ENCODE peak calls at places on chromosomes 7 and 10, in eight cellular contexts. N is DND-41, W is SJCRH30, J is gastrocnemius medialis, K is colonic mucosa, H is esophagus squamous epithelium, Y is right lobe of liver, I is IMR-90. B is an unnamed sample.

GRCh38 chr10:48729222-48729621 is 44.5 kb downstream of the WDFY4 start:
- DNase-seq in K (no peak), N (no peak), I (no peak), Y (no peak), J (no peak), W (no peak), H (no peak), B (peak; percentile 28)

GRCh38 chr10:125296598-125296997 is 136.2 kb upstream of the CTBP2 start:
- DNase-seq in I (no peak), H (no peak), N (no peak), Y (no peak), J (no peak), K (no peak), W (no peak), B (no peak)

GRCh38 chr10:21160116-21160515 is 263.0 kb upstream of the NEBL start:
- DNase-seq in J (no peak), Y (no peak), W (no peak), H (no peak), I (no peak), N (no peak), K (no peak), B (no peak)

GRCh38 chr10:30596037-30596436 is 33.5 kb downstream of the LYZL2 start:
- DNase-seq in W (no peak), J (no peak), K (no peak), I (no peak), Y (no peak), N (no peak), H (no peak), B (no peak)

GRCh38 chr7:108413782-108414492 is 42.3 kb downstream of the NRCAM start:
- DNase-seq in J (no peak), K (no peak), Y (no peak), I (peak; percentile 5), N (no peak), H (no peak), W (peak; percentile 86), B (no peak)

GRCh38 chr7:103912906-103913610 is 76.4 kb downstream of the RELN start:
- DNase-seq in Y (no peak), W (no peak), K (no peak), I (peak; percentile 62), H (no peak), J (no peak), N (no peak), B (no peak)

GRCh38 chr7:133795061-133795460 is 332.1 kb upstream of the LRGUK start:
- DNase-seq in H (no peak), K (no peak), N (no peak), I (no peak), Y (no peak), J (no peak), W (no peak), B (no peak)

GRCh38 chr7:151491859-151492258 is 27.8 kb downstream of the RHEB start:
- DNase-seq in K (no peak), Y (no peak), I (peak; percentile 90), W (no peak), N (no peak), J (no peak), H (no peak), B (no peak)

GRCh38 chr7:16619979-16620408 is 25.6 kb downstream of the ANKMY2 start:
- DNase-seq in N (no peak), H (no peak), J (no peak), I (peak; percentile 41), W (no peak), K (no peak), Y (no peak), B (no peak)

GRCh38 chr10:127945335-127945734 is 38.4 kb downstream of the PTPRE start:
- DNase-seq in W (peak; percentile 26), K (peak; percentile 32), Y (no peak), J (no peak), N (peak; percentile 70), H (no peak), I (peak; percentile 17), B (peak; percentile 54)

GRCh38 chr10:27542812-27543211 is 38.7 kb downstream of the RAB18 start:
- DNase-seq in N (no peak), W (peak; percentile 21), J (no peak), I (peak; percentile 68), H (no peak), K (no peak), Y (no peak), B (no peak)

GRCh38 chr7:151115121-151115835 is 29.0 kb downstream of the AGAP3 start:
- DNase-seq in I (peak; percentile 28), W (no peak), J (no peak), H (no peak), N (peak; percentile 22), Y (no peak), K (no peak), B (no peak)

DNA sequence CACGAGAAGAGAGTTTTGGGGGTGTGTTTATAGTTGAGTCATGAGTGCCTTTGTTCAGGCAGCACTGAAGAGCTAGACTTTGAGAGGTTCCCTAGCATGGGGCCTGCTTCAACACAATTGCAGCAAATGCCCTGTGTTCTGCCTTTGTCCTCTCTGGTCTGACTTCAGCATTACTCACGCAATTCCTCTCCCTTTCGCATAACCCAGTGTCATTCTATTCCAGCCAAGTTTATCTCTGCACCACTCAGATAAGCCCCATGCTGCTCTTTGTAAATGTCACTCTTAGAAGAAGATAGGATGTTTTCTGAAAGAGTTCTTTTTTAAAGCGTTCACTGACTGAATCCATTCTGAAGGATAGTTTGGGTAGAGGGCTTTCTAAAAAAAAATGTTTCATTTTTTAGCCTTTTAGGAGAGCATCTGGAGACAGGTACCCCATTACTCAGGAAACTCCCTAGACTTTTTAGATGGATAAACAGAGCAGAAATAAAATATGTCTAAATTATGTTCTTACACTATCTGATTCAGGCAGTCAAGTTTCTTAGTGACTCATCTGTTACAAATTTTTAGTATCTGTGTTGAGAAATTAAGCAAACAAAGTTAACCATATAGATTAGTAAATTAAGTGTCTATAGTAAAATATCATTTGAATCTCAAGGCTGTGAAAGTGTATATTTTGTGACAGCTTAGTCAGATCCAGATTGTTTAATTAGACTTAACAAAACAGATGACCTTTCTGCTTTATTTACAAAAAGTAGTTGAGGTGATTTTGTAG is 318.5 kb downstream of the GPR158 start:
- DNase-seq in Y (no peak), I (peak; percentile 0), H (no peak), N (no peak), K (no peak), W (peak; percentile 4), J (no peak), B (no peak)
- H3K27ac ChIP-seq in Y (no peak overlapping the region), I (no peak overlapping the region), H (no peak overlapping the region), N (no peak overlapping the region), K (no peak overlapping the region), W (no peak overlapping the region), J (no peak overlapping the region), B (peak overlapping the region; percentile 11)

DNA sequence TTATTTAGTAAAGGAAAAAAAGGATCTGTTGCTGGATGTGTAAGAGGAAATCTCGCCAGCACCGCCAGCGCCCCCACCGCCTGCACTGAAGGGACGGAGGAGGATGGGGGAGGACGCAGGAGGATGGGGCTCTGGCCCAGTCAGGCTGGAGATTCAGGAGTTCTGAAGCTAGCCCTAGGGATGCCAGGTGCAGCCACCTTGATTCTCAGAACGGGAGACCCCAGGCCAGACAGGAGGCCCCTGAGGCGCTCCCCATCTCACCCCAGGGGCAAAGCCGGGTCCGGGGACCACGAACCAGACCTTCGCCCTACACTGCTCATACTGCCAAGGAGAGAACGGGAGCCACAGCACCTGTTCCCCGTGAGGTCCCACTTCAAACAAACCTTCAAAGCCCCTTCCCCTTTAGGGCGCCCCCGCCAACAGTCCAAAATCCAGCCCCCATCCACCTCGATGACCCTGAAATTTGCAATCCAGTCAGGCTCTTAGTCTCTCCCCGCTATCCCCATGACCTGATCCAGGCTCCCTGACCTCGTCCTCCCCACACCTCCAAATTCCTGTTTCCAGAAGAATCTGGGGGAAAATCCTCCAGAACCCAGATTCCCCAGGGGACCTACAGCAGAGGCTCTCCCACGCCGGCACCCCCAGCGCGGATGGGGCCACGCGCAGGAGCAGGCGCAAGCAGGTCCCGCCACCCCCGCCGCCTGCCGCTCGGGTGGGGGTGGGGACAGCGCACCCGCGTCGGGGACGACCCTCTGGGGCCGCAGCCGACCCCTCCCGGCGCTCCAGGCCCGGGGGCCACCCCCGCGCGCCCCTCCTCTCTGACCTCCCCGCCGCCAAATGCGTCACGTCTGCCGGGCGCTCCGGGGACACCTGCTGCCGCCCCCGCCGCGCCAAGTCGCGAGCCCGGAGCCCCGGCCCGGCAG is 929 bp downstream of the CAMK2B start:
- DNase-seq in K (no peak), Y (no peak), I (no peak), N (no peak), W (no peak), J (peak; percentile 55), H (no peak), B (no peak)
- H3K27ac ChIP-seq in K (no peak overlapping the region), Y (no peak overlapping the region), I (no peak overlapping the region), N (no peak overlapping the region), W (no peak overlapping the region), J (peak overlapping the region; percentile 98), H (no peak overlapping the region), B (peak overlapping the region; percentile 95)

DNA sequence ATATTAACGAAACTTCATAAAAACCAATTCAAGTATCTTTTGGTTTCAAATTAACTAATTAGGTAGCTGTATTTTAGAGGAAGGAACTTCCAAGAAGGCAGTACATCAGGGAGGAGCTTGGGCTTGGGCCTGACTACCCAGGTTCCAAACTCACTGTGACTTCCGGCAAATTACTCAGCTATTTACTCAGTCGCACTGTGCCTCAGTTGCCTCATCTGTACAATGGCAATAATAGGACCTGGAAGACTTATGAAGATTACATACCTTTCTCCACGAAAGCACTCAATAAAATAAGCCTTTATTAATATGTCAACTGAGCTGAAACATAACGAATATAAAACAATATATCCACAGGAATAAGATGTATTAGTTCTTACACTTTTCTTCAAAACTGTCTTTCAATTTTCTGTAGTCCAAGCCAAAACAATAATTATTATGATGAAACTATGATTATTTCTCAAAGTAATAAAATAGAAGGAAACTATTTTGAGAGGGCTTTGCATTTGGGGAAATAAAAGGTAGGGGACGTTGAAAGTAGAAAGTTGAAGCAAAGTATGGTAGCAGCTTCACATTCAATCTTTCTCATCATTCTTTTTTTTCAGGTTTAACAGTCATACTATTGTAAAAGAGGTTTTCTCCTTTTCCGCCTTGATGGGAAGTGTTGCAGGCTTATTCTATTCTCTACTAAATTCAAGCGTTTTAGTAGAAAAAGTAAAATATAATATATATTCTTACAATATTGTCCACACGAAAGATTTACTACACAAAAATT is 10.5 kb upstream of the EBLN1 start:
- DNase-seq in I (no peak), J (no peak), Y (no peak), K (no peak), W (no peak), H (no peak), N (no peak), B (no peak)
- H3K27ac ChIP-seq in I (no peak overlapping the region), J (peak overlapping the region; percentile 88), Y (peak overlapping the region; percentile 86), K (peak overlapping the region; percentile 83), W (peak overlapping the region; percentile 54), H (peak overlapping the region; percentile 87), N (no peak overlapping the region), B (peak overlapping the region; percentile 92)

GRCh38 chr10:79193694-79194382 is 125.1 kb downstream of the ZMIZ1 start:
- DNase-seq in W (no peak), J (no peak), K (no peak), N (no peak), I (no peak), Y (no peak), H (no peak), B (no peak)

GRCh38 chr10:79192677-79193003 is 123.9 kb downstream of the ZMIZ1 start:
- DNase-seq in N (no peak), W (peak; percentile 95), J (peak; percentile 41), H (no peak), Y (no peak), K (no peak), I (peak; percentile 73), B (peak; percentile 77)

GRCh38 chr10:79196470-79197461 is 128.0 kb downstream of the ZMIZ1 start:
- DNase-seq in J (peak; percentile 57), N (peak; percentile 66), I (peak; percentile 47), Y (peak; percentile 84), K (peak; percentile 82), W (peak; percentile 84), H (no peak), B (peak; percentile 77)

GRCh38 chr10:79197558-79197957 is 128.8 kb downstream of the ZMIZ1 start:
- DNase-seq in I (no peak), W (no peak), N (no peak), J (no peak), Y (no peak), H (no peak), K (no peak), B (no peak)

GRCh38 chr10:79195091-79195923 is 126.5 kb downstream of the ZMIZ1 start:
- DNase-seq in I (peak; percentile 81), N (peak; percentile 75), H (peak; percentile 37), Y (peak; percentile 89), J (peak; percentile 86), K (peak; percentile 84), W (peak; percentile 94), B (peak; percentile 93)
- H3K27ac ChIP-seq in I (peak overlapping the region; percentile 76), N (no peak overlapping the region), H (peak overlapping the region; percentile 17), Y (peak overlapping the region; percentile 42), J (peak overlapping the region; percentile 59), K (peak overlapping the region; percentile 25), W (peak overlapping the region; percentile 28), B (peak overlapping the region; percentile 75)